ENCODE peak calls at places on chromosomes 7 and 10, in eight cellular contexts. Y is H7, D is neuronal stem cell, K is transverse colon, J is AG09309, W is cardiac muscle cell, A is GM12865, Z is GM23248. Q is an unnamed sample.

GRCh38 chr10:101041252-101041761 is 10.3 kb downstream of the SFXN3 start:
- DNase-seq in Y (peak; percentile 89), D (no peak), K (peak; percentile 88), J (peak; percentile 76), W (peak; percentile 91), A (peak; percentile 89), Z (peak; percentile 92), Q (peak; percentile 82)

GRCh38 chr10:61397175-61397986 is 55.8 kb downstream of the TMEM26 start:
- DNase-seq in Y (no peak), D (no peak), K (no peak), J (peak; percentile 76), W (peak; percentile 66), A (no peak), Z (peak; percentile 84), Q (no peak)

GRCh38 chr10:92517034-92517655 is 56.7 kb downstream of the IDE start:
- DNase-seq in Y (peak; percentile 49), D (peak; percentile 68), K (peak; percentile 64), J (peak; percentile 46), W (peak; percentile 88), A (peak; percentile 86), Z (peak; percentile 85), Q (peak; percentile 80)

GRCh38 chr7:16810573-16810972 is 5.8 kb upstream of the AGR2 start:
- DNase-seq in Y (no peak), D (no peak), K (no peak), J (no peak), W (no peak), A (no peak), Z (no peak), Q (no peak)

GRCh38 chr10:77949167-77949566 is 22.6 kb upstream of the DLG5 start:
- DNase-seq in Y (peak; percentile 79), D (no peak), K (no peak), J (no peak), W (peak; percentile 29), A (no peak), Z (peak; percentile 85), Q (no peak)

GRCh38 chr7:103113164-103113563 is 35.7 kb downstream of the NAPEPLD start:
- DNase-seq in Y (no peak), D (no peak), K (no peak), J (peak; percentile 94), W (peak; percentile 96), A (no peak), Z (peak; percentile 94), Q (peak; percentile 10)

GRCh38 chr7:159211540-159212182 is 67.0 kb upstream of the VIPR2 start:
- DNase-seq in Y (peak; percentile 22), D (no peak), K (no peak), J (no peak), W (no peak), A (no peak), Z (no peak), Q (no peak)

GRCh38 chr7:34991938-34992840 is 45.1 kb downstream of the DPY19L1 start:
- DNase-seq in Y (no peak), D (no peak), K (peak; percentile 51), J (no peak), W (peak; percentile 79), A (peak; percentile 59), Z (peak; percentile 69), Q (no peak)

GRCh38 chr7:125871431-125871830 is 941.8 kb upstream of the POT1 start:
- DNase-seq in Y (no peak), D (no peak), K (no peak), J (no peak), W (no peak), A (no peak), Z (no peak), Q (no peak)

GRCh38 chr10:3531670-3532069 is 253.3 kb downstream of the KLF6 start:
- DNase-seq in Y (no peak), D (no peak), K (no peak), J (no peak), W (no peak), A (no peak), Z (no peak), Q (no peak)

GRCh38 chr7:142438235-142438922 is 180.5 kb upstream of the PRSS58 start:
- DNase-seq in Y (peak; percentile 74), D (peak; percentile 26), K (peak; percentile 52), J (no peak), W (peak; percentile 63), A (peak; percentile 50), Z (peak; percentile 70), Q (peak; percentile 60)

GRCh38 chr10:131044379-131044778 is 267.1 kb downstream of the TCERG1L start:
- DNase-seq in Y (no peak), D (no peak), K (no peak), J (no peak), W (no peak), A (no peak), Z (no peak), Q (no peak)

GRCh38 chr7:111587715-111588433 is 25.6 kb upstream of the IMMP2L start:
- DNase-seq in Y (no peak), D (no peak), K (no peak), J (no peak), W (no peak), A (peak; percentile 7), Z (peak; percentile 7), Q (no peak)

GRCh38 chr7:90669002-90669401 is 72.9 kb downstream of the CDK14 start:
- DNase-seq in Y (no peak), D (no peak), K (no peak), J (no peak), W (no peak), A (no peak), Z (no peak), Q (no peak)

GRCh38 chr10:5070648-5071410 is 23.4 kb upstream of the AKR1C3 start:
- DNase-seq in Y (no peak), D (no peak), K (no peak), J (no peak), W (peak; percentile 76), A (no peak), Z (peak; percentile 61), Q (no peak)

GRCh38 chr7:24812313-24812945 is 55.2 kb upstream of the GSDME start:
- DNase-seq in Y (peak; percentile 60), D (peak; percentile 69), K (peak; percentile 61), J (no peak), W (peak; percentile 61), A (peak; percentile 65), Z (peak; percentile 57), Q (peak; percentile 12)
- H3K4me3 ChIP-seq in Y (no peak overlapping the region), D (no peak overlapping the region), K (no peak overlapping the region), J (no peak overlapping the region), W (no peak overlapping the region), A (no peak overlapping the region), Z (no peak overlapping the region), Q (no peak overlapping the region)

DNA sequence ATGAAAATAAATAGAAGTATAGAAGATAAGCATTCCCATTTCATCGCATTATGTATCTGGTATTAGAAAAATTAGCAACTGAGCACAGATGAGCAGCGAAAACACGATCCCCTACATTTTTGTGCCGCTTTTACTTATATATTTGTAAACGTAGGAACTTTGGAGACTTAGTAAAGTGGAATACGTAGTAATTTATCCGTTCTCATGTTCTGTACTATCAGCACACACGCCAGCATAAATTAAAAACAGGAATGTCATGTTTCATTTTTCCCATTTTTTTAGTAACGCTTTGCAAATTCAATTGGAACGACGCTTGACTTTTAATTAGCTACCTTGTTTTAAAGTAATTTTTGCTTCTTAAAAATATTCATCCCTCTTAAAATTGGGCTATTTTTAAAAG is 2.4 kb downstream of the ZNRF2 start:
- DNase-seq in Y (no peak), D (no peak), K (no peak), J (no peak), W (no peak), A (no peak), Z (no peak), Q (no peak)
- H3K4me3 ChIP-seq in Y (peak overlapping the region; percentile 84), D (peak overlapping the region; percentile 62), K (peak overlapping the region; percentile 4), J (no peak overlapping the region), W (peak overlapping the region; percentile 96), A (peak overlapping the region; percentile 66), Z (peak overlapping the region; percentile 78), Q (peak overlapping the region; percentile 77)

GRCh38 chr7:73742753-73743641 is 4.4 kb upstream of the ABHD11 start:
- DNase-seq in Y (peak; percentile 95), D (peak; percentile 87), K (peak; percentile 97), J (no peak), W (no peak), A (peak; percentile 62), Z (no peak), Q (no peak)
- H3K4me3 ChIP-seq in Y (peak overlapping the region; percentile 14), D (peak overlapping the region; percentile 2), K (no peak overlapping the region), J (no peak overlapping the region), W (no peak overlapping the region), A (no peak overlapping the region), Z (no peak overlapping the region), Q (no peak overlapping the region)

GRCh38 chr7:50781371-50781770 is 1.3 kb downstream of the GRB10 start:
- DNase-seq in Y (peak; percentile 64), D (no peak), K (no peak), J (no peak), W (no peak), A (no peak), Z (no peak), Q (peak; percentile 19)
- H3K4me3 ChIP-seq in Y (no peak overlapping the region), D (peak overlapping the region; percentile 48), K (no peak overlapping the region), J (no peak overlapping the region), W (no peak overlapping the region), A (no peak overlapping the region), Z (no peak overlapping the region), Q (no peak overlapping the region)

DNA sequence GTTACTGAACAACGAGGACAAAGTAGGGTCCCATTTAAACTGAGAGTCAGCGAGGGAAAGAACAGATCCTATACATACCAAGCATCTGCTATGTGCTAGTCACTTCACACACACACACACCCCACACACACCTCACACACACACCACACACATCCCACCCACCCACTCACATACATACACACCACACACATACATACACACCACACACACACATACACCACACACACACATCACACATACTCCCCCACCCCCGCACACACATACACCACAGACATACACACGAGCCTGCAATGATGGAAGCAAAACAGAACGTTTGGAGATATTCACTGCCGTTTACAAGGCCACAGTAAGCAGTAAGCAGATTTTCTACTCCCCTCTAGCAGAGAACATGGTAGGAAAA is 608 bp upstream of the GRB10 start:
- DNase-seq in Y (no peak), D (no peak), K (no peak), J (no peak), W (no peak), A (no peak), Z (no peak), Q (no peak)
- H3K4me3 ChIP-seq in Y (peak overlapping the region; percentile 46), D (peak overlapping the region; percentile 48), K (no peak overlapping the region), J (no peak overlapping the region), W (no peak overlapping the region), A (no peak overlapping the region), Z (peak overlapping the region; percentile 74), Q (no peak overlapping the region)